ENCODE peak calls at places on chromosome 12, in nine cellular contexts. J is HCT116, Z is amniotic stem cell, L is adrenal gland, V is occipital lobe, N is cortex of kidney, D is IMR-90, M is cardiac muscle cell, U is NCI-H1105. Q is an unnamed sample.

GRCh38 chr12:104682790-104683279 is 226.1 kb downstream of the CHST11 start:
- DNase-seq in J (no peak), Z (no peak), L (no peak), V (no peak), N (no peak), D (no peak), M (no peak), U (no peak), Q (no peak)

GRCh38 chr12:38585090-38585489 is 268.5 kb downstream of the ALG10B start:
- DNase-seq in J (no peak), Z (no peak), L (no peak), V (no peak), N (no peak), D (no peak), M (no peak), U (no peak), Q (no peak)

GRCh38 chr12:127811988-127812387 is 455.0 kb upstream of the TMEM132C start:
- DNase-seq in J (no peak), Z (peak), L (no peak), V (peak), N (no peak), D (no peak), M (peak), U (no peak), Q (no peak)

GRCh38 chr12:64814432-64814831 is 10.0 kb upstream of the TBC1D30 start:
- DNase-seq in J (no peak), Z (no peak), L (peak), V (no peak), N (no peak), D (no peak), M (no peak), U (peak), Q (no peak)

GRCh38 chr12:25501565-25501964 is 51.5 kb downstream of the LMNTD1 start:
- DNase-seq in J (no peak), Z (no peak), L (no peak), V (no peak), N (no peak), D (peak), M (no peak), U (no peak), Q (peak)

GRCh38 chr12:101501410-101502045 is 26.4 kb downstream of the SPIC start:
- DNase-seq in J (no peak), Z (no peak), L (no peak), V (no peak), N (no peak), D (peak), M (peak), U (peak), Q (no peak)

GRCh38 chr12:44930972-44931600 is 55.0 kb upstream of the NELL2 start:
- DNase-seq in J (peak), Z (peak), L (no peak), V (no peak), N (no peak), D (peak), M (peak), U (peak), Q (peak)

GRCh38 chr12:109927622-109928021 is 27.5 kb downstream of the TCHP start:
- DNase-seq in J (peak), Z (no peak), L (no peak), V (no peak), N (no peak), D (peak), M (peak), U (peak), Q (peak)

GRCh38 chr12:8844665-8845064 is 22.2 kb downstream of the A2ML1 start:
- DNase-seq in J (no peak), Z (no peak), L (peak), V (no peak), N (no peak), D (peak), M (peak), U (no peak), Q (no peak)

GRCh38 chr12:51051787-51052186 is 3.7 kb downstream of the LETMD1 start:
- DNase-seq in J (no peak), Z (no peak), L (no peak), V (no peak), N (no peak), D (no peak), M (no peak), U (no peak), Q (no peak)